ENCODE peak calls at places on chromosomes 7 and 10, in nine cellular contexts. V, W, D, Y, P, R, C, A and H are unnamed samples.

GRCh38 chr10:23779287-23779686 is 340.4 kb downstream of the OTUD1 start:
- DNase-seq in V (no peak), W (no peak), D (no peak), Y (no peak), P (no peak), R (peak; percentile 21), C (no peak), A (no peak), H (no peak)

GRCh38 chr10:93813507-93814465 is 56.0 kb downstream of the LGI1 start:
- DNase-seq in V (peak; percentile 15), W (peak; percentile 7), D (peak; percentile 60), Y (peak; percentile 72), P (peak; percentile 55), R (peak; percentile 61), C (peak; percentile 69), A (peak; percentile 43), H (peak; percentile 61)

GRCh38 chr10:95987685-95988426 is 55.5 kb upstream of the CCNJ start:
- DNase-seq in V (no peak), W (no peak), D (no peak), Y (no peak), P (no peak), R (no peak), C (no peak), A (no peak), H (no peak)

GRCh38 chr10:30056767-30057355 is 2.5 kb downstream of the JCAD start:
- DNase-seq in V (no peak), W (no peak), D (peak; percentile 9), Y (no peak), P (no peak), R (no peak), C (no peak), A (no peak), H (no peak)

GRCh38 chr10:68871731-68872342 is 29.3 kb upstream of the DDX50 start:
- DNase-seq in V (no peak), W (no peak), D (no peak), Y (peak; percentile 8), P (peak; percentile 75), R (peak; percentile 83), C (peak; percentile 60), A (peak; percentile 80), H (no peak)

GRCh38 chr10:95242581-95243317 is 48.1 kb downstream of the PDLIM1 start:
- DNase-seq in V (peak; percentile 23), W (no peak), D (no peak), Y (peak; percentile 46), P (peak; percentile 65), R (peak; percentile 53), C (peak; percentile 62), A (no peak), H (peak; percentile 42)

GRCh38 chr10:95837783-95838182 is 70.0 kb upstream of the CC2D2B start:
- DNase-seq in V (no peak), W (no peak), D (no peak), Y (no peak), P (no peak), R (no peak), C (no peak), A (no peak), H (no peak)

GRCh38 chr7:74395745-74396311 is 57.9 kb upstream of the GTF2IRD1 start:
- DNase-seq in V (no peak), W (no peak), D (no peak), Y (no peak), P (no peak), R (no peak), C (no peak), A (no peak), H (no peak)

GRCh38 chr10:93600861-93601773 is at the start of gene RBP4:
- DNase-seq in V (no peak), W (no peak), D (no peak), Y (no peak), P (peak; percentile 83), R (no peak), C (no peak), A (no peak), H (peak; percentile 35)

GRCh38 chr7:28136885-28137284 is 43.7 kb downstream of the JAZF1 start:
- DNase-seq in V (no peak), W (no peak), D (no peak), Y (no peak), P (no peak), R (no peak), C (no peak), A (no peak), H (no peak)

GRCh38 chr7:42123716-42124115 is 113.3 kb downstream of the GLI3 start:
- DNase-seq in V (no peak), W (no peak), D (no peak), Y (no peak), P (no peak), R (no peak), C (no peak), A (no peak), H (no peak)

GRCh38 chr10:103316087-103316486 is 34.9 kb downstream of the PCGF6 start:
- DNase-seq in V (no peak), W (no peak), D (no peak), Y (no peak), P (no peak), R (no peak), C (no peak), A (no peak), H (no peak)

GRCh38 chr7:55502988-55503514 is 69.3 kb downstream of the VOPP1 start:
- DNase-seq in V (no peak), W (no peak), D (no peak), Y (no peak), P (no peak), R (no peak), C (no peak), A (no peak), H (no peak)

GRCh38 chr7:117405519-117405918 is 21.8 kb downstream of the ASZ1 start:
- DNase-seq in V (no peak), W (no peak), D (no peak), Y (no peak), P (no peak), R (no peak), C (no peak), A (no peak), H (no peak)

GRCh38 chr10:76303682-76304316 is 872.4 kb downstream of the LRMDA start:
- DNase-seq in V (peak; percentile 34), W (peak; percentile 1), D (peak; percentile 19), Y (peak; percentile 76), P (peak; percentile 89), R (peak; percentile 66), C (peak; percentile 81), A (no peak), H (peak; percentile 18)

GRCh38 chr10:63865210-63865609 is 344.0 kb downstream of the REEP3 start:
- DNase-seq in V (no peak), W (no peak), D (no peak), Y (no peak), P (no peak), R (no peak), C (no peak), A (no peak), H (no peak)

GRCh38 chr7:2443491-2443890 is 32.7 kb downstream of the GRIFIN start:
- DNase-seq in V (no peak), W (no peak), D (no peak), Y (no peak), P (no peak), R (no peak), C (no peak), A (no peak), H (no peak)

GRCh38 chr10:97016728-97017473 is 168.9 kb downstream of the SLIT1 start:
- DNase-seq in V (no peak), W (no peak), D (no peak), Y (no peak), P (no peak), R (peak; percentile 56), C (no peak), A (no peak), H (no peak)

GRCh38 chr7:111855842-111856227 is 293.5 kb upstream of the IMMP2L start:
- DNase-seq in V (no peak), W (no peak), D (no peak), Y (no peak), P (peak; percentile 49), R (no peak), C (no peak), A (no peak), H (no peak)

GRCh38 chr10:86360657-86361056 is 5.9 kb downstream of the GRID1 start:
- DNase-seq in V (no peak), W (no peak), D (no peak), Y (no peak), P (no peak), R (no peak), C (no peak), A (no peak), H (no peak)

GRCh38 chr7:5502726-5503243 is 79.2 kb upstream of the TNRC18 start:
- DNase-seq in V (no peak), W (no peak), D (no peak), Y (no peak), P (no peak), R (no peak), C (no peak), A (no peak), H (no peak)

GRCh38 chr7:7424151-7424873 is 111.4 kb downstream of the COL28A1 start:
- DNase-seq in V (peak; percentile 31), W (peak; percentile 13), D (peak; percentile 87), Y (peak; percentile 79), P (peak; percentile 80), R (peak; percentile 68), C (peak; percentile 60), A (peak; percentile 55), H (peak; percentile 82)

GRCh38 chr7:2432910-2433712 is 29.7 kb downstream of the CHST12 start:
- DNase-seq in V (no peak), W (no peak), D (no peak), Y (no peak), P (no peak), R (no peak), C (peak; percentile 0), A (no peak), H (no peak)